ENCODE peak calls at places on chromosomes 6 and 20, in five cellular contexts. I is HCT116, U is upper lobe of left lung, K is HepG2, D is heart left ventricle. Y is an unnamed sample.
A peak's percentile ranks its signal among the peaks of the same experiment; 100 is the strongest.

GRCh38 chr6:165222315-165223025 is 86.9 kb downstream of the C6orf118 start:
- ATAC-seq in I (no peak), K (no peak), D (no peak), U (no peak), Y (no peak)

GRCh38 chr6:108714774-108715414 is 133.3 kb upstream of the ARMC2 start:
- ATAC-seq in D (no peak), I (no peak), K (peak; percentile 43), U (no peak), Y (no peak)

GRCh38 chr6:131534654-131534956 is 38.4 kb upstream of the ARG1 start:
- ATAC-seq in D (no peak), K (no peak), I (peak; percentile 40), U (no peak), Y (no peak)

GRCh38 chr20:63217706-63218105 is 1.8 kb upstream of the YTHDF1 start:
- ATAC-seq in U (no peak), K (no peak), D (no peak), I (no peak), Y (no peak)

GRCh38 chr6:119449253-119450156 is 99.9 kb upstream of the MAN1A1 start:
- ATAC-seq in D (peak; percentile 41), U (peak; percentile 34), K (no peak), I (no peak), Y (peak; percentile 22)

GRCh38 chr6:117306227-117306784 is 40.9 kb downstream of the VGLL2 start:
- ATAC-seq in I (no peak), K (no peak), D (no peak), U (peak; percentile 35), Y (no peak)

GRCh38 chr20:10758446-10758845 is 84.6 kb upstream of the JAG1 start:
- ATAC-seq in K (no peak), I (no peak), U (no peak), D (no peak), Y (no peak)

GRCh38 chr6:137650720-137651119 is 156.5 kb upstream of the OLIG3 start:
- ATAC-seq in K (no peak), D (peak; percentile 36), I (no peak), U (no peak), Y (no peak)

GRCh38 chr6:167567142-167568033 is 242.5 kb downstream of the TTLL2 start:
- ATAC-seq in U (no peak), D (peak; percentile 22), K (peak; percentile 51), I (peak; percentile 36), Y (no peak)

GRCh38 chr6:158595223-158595622 is 35.3 kb downstream of the TMEM181 start:
- ATAC-seq in I (peak; percentile 55), U (no peak), D (no peak), K (peak; percentile 71), Y (no peak)

GRCh38 chr6:116695398-116695797 is 14.4 kb downstream of the KPNA5 start:
- ATAC-seq in U (no peak), I (no peak), D (no peak), K (no peak), Y (no peak)

GRCh38 chr20:34037767-34038166 is 44.1 kb downstream of the RALY start:
- ATAC-seq in I (no peak), U (peak; percentile 83), K (no peak), D (no peak), Y (peak; percentile 68)

GRCh38 chr6:12101048-12101447 is 88.9 kb downstream of the HIVEP1 start:
- ATAC-seq in U (no peak), I (no peak), D (no peak), K (no peak), Y (no peak)

GRCh38 chr6:152271681-152272464 is 365.3 kb downstream of the SYNE1 start:
- ATAC-seq in U (peak; percentile 91), K (no peak), I (no peak), D (peak; percentile 73), Y (peak; percentile 91)

GRCh38 chr20:16560216-16560615 is 13.0 kb downstream of the KIF16B start:
- ATAC-seq in I (no peak), K (no peak), D (no peak), U (no peak), Y (no peak)

GRCh38 chr6:3288711-3289663 is 30.2 kb downstream of the PSMG4 start:
- ATAC-seq in U (no peak), D (no peak), I (no peak), K (no peak), Y (no peak)

GRCh38 chr6:119830494-119831295 is 481.1 kb upstream of the MAN1A1 start:
- ATAC-seq in U (no peak), D (no peak), K (no peak), I (no peak), Y (no peak)

GRCh38 chr6:163944897-163945296 is 530.4 kb downstream of the QKI start:
- ATAC-seq in D (no peak), K (no peak), U (no peak), I (no peak), Y (no peak)

GRCh38 chr6:143607168-143607567 is 70.6 kb upstream of the PHACTR2 start:
- ATAC-seq in D (no peak), I (no peak), U (no peak), K (no peak), Y (no peak)

GRCh38 chr6:13538084-13538483 is 36.3 kb upstream of the SIRT5 start:
- ATAC-seq in I (peak; percentile 67), U (peak; percentile 67), K (peak; percentile 73), D (peak; percentile 74), Y (no peak)

GRCh38 chr20:45415822-45416637 is at the start of gene PIGT:
- ATAC-seq in U (peak; percentile 95), D (peak; percentile 65), K (peak; percentile 99), I (peak; percentile 97), Y (peak; percentile 76)

GRCh38 chr20:45420125-45420524 is 4.2 kb downstream of the PIGT start:
- ATAC-seq in K (no peak), U (no peak), I (no peak), D (peak; percentile 18), Y (no peak)

GRCh38 chr20:45423700-45424099 is 7.8 kb downstream of the PIGT start:
- ATAC-seq in D (no peak), U (no peak), I (no peak), K (no peak), Y (no peak)

GRCh38 chr20:45416917-45417316 is 976 bp downstream of the PIGT start:
- ATAC-seq in U (no peak), I (no peak), D (no peak), K (no peak), Y (no peak)

DNA sequence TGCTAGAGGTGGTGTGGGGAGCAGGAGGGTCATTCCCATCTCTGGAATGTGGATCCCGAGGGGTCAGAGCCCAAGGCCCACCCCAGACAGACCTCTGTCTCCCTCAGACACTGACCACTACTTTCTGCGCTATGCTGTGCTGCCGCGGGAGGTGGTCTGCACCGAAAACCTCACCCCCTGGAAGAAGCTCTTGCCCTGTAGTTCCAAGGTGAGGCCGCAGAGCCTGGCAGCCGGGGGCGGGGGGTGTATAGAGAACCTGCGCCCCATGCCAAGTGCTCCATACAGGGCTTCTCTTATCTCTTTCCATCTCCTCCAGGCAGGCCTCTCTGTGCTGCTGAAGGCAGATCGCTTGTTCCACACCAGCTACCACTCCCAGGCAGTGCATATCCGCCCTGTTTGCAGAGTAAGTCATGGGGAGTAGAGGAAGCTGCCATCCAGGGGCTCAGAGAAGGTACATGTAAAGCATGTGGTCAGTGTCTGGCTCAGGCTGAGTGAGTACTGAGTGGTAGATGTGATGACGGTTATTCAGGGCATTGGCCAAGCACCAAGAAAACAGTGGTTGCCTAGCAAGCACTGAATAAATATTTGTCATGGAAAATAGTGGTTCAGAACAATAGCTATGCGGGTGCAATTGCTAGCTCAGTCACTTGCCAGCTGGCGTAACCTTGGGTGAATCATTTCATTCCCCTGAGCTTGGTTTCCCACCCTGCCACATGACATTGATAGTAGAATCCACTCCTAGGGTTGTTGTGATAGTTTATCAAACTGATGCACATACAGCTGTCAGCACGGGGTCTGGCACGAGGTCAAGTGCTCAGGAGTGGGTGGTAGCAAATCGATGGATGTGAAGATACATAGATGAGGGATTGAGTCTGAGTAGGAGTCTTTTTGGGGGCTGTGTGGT is 3.5 kb downstream of the PIGT start:
- ATAC-seq in I (no peak), D (peak; percentile 92), K (no peak), U (peak; percentile 78), Y (peak; percentile 87)
- TF ChIP-seq POLR2A in I (no peak), D (peak; percentile 59), K (no peak), U (no peak), Y (no peak)

DNA sequence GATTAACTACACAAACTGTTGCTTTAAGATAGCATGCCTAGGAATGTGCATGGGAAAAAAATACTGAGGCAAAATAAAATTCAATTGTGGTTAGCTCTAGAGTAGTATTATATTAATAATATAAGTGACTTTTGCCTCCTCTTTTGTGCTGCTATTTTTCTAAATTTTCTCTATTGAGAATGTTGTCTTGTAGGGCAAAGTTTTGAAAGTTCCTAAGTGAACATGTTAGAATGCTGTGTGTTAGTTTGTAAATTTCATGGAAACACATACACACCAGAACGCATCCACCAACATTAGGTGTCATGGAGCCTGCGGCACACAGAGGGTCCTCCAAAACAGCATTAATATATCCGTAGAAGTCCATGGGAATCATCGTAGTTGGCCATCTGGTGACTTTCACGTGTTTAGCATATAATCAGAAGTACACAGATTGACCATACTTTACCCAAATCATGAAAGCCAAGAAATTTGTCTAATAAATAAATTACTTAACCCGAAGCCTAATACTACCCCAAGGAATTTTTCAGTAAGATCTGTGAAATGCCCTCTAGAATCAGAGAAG is 25.6 kb downstream of the ARHGAP18 start:
- ATAC-seq in K (peak; percentile 7), D (no peak), I (peak; percentile 4), U (no peak), Y (no peak)
- TF ChIP-seq POLR2A in K (no peak), D (no peak), I (no peak), U (no peak), Y (no peak)

GRCh38 chr20:1322511-1323245 is 6.3 kb downstream of the SDCBP2 start:
- ATAC-seq in K (no peak), U (no peak), I (no peak), D (no peak), Y (no peak)
- TF ChIP-seq POLR2A in K (no peak), U (peak; percentile 20), I (no peak), D (peak; percentile 27), Y (no peak)

GRCh38 chr20:14336667-14337066 is 745 bp downstream of the FLRT3 start:
- ATAC-seq in U (peak; percentile 22), D (no peak), K (peak; percentile 63), I (no peak), Y (no peak)

GRCh38 chr20:14333734-14334133 is 3.7 kb downstream of the FLRT3 start:
- ATAC-seq in K (no peak), I (no peak), U (no peak), D (no peak), Y (no peak)

GRCh38 chr20:14334306-14334930 is 3.0 kb downstream of the FLRT3 start:
- ATAC-seq in U (peak; percentile 31), I (no peak), D (no peak), K (peak; percentile 28), Y (no peak)

GRCh38 chr20:14335122-14335521 is 2.3 kb downstream of the FLRT3 start:
- ATAC-seq in U (no peak), I (no peak), K (no peak), D (no peak), Y (no peak)

DNA sequence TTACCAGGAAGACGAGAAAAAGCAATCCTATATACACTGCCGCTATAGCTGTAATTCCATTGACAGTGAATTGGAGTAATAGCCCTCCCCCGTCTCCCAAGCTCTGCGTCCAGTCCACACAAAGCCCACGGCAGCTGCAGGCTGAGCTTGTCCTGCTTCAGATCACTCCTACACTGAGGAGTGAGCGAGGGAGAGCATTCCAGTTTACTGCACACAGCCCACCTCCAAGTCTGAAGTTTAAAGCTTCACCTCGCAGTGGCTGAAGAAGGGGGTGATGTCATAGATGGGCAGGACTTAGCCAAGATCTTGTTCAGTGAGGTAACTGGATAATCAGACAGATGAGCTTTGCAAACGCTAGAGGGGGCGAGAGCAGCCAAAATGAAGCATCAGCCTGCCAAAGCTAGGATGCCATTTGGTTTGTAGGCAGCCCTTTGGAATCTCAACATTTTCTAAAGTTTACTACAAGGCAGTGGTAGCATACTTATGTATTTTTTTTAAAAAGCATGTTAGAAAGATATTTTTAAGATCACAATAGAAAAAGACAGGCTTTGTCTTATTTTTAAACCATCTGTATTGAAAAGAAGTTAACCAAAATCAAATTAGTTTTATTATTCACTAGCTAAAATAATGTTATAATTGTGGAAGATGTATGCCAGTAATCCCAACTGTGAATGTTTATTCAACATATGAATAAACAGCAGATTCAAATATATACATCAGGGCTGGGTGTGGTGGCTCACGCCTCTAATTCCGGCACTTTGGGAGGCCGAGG is at the start of gene FLRT3:
- ATAC-seq in D (peak; percentile 71), K (peak; percentile 99), I (peak; percentile 99), U (peak; percentile 95), Y (peak; percentile 95)
- TF ChIP-seq POLR2A in D (no peak), K (no peak), I (no peak), U (peak; percentile 88), Y (peak; percentile 31)

Y was measured in gastroesophageal sphincter.